ENCODE peak calls at places on chromosomes 4 and X, in seven cellular contexts. E, X, M, G, D, U and B are unnamed samples.

GRCh38 chrX:53716328-53717088 is 30.0 kb upstream of the HUWE1 start:
- DNase-seq in E (peak), X (peak), M (no peak), G (no peak), D (no peak), U (no peak), B (no peak)

GRCh38 chr4:151674804-151675290 is 86.0 kb downstream of the GATB start:
- DNase-seq in E (no peak), X (no peak), M (peak), G (peak), D (peak), U (peak), B (no peak)

GRCh38 chr4:136357556-136357955 is 1174.7 kb downstream of the PCDH18 start:
- DNase-seq in E (no peak), X (no peak), M (no peak), G (no peak), D (no peak), U (no peak), B (no peak)

GRCh38 chr4:169351860-169352259 is 81.1 kb upstream of the SH3RF1 start:
- DNase-seq in E (no peak), X (no peak), M (peak), G (no peak), D (no peak), U (no peak), B (no peak)

GRCh38 chr4:159420162-159421057 is 317.5 kb downstream of the RAPGEF2 start:
- DNase-seq in E (no peak), X (no peak), M (no peak), G (no peak), D (no peak), U (no peak), B (no peak)

GRCh38 chr4:21522296-21522695 is 426.3 kb downstream of the KCNIP4 start:
- DNase-seq in E (no peak), X (no peak), M (no peak), G (no peak), D (no peak), U (no peak), B (no peak)

GRCh38 chr4:83335691-83336090 is 1.0 kb upstream of the HPSE start:
- DNase-seq in E (no peak), X (no peak), M (no peak), G (no peak), D (no peak), U (no peak), B (no peak)

GRCh38 chr4:18840499-18840898 is 818.9 kb upstream of the LCORL start:
- DNase-seq in E (no peak), X (no peak), M (no peak), G (no peak), D (no peak), U (no peak), B (no peak)

GRCh38 chr4:137660211-137660610 is 127.9 kb upstream of the PCDH18 start:
- DNase-seq in E (no peak), X (no peak), M (no peak), G (no peak), D (no peak), U (no peak), B (no peak)

GRCh38 chr4:128782076-128782715 is 27.3 kb upstream of the JADE1 start:
- DNase-seq in E (no peak), X (peak), M (peak), G (no peak), D (no peak), U (no peak), B (no peak)

GRCh38 chr4:187354740-187355139 is 631.1 kb upstream of the FAT1 start:
- DNase-seq in E (no peak), X (no peak), M (no peak), G (no peak), D (no peak), U (no peak), B (no peak)

GRCh38 chr4:2354760-2355159 is 63.7 kb downstream of the ZFYVE28 start:
- DNase-seq in E (no peak), X (no peak), M (no peak), G (no peak), D (no peak), U (no peak), B (no peak)

GRCh38 chr4:13907255-13907751 is 279.8 kb upstream of the BOD1L1 start:
- DNase-seq in E (no peak), X (no peak), M (no peak), G (no peak), D (no peak), U (no peak), B (no peak)

GRCh38 chr4:161002386-161002785 is 1161.4 kb downstream of the FSTL5 start:
- DNase-seq in E (no peak), X (no peak), M (no peak), G (no peak), D (no peak), U (no peak), B (no peak)

GRCh38 chr4:144384428-144384827 is 243.9 kb upstream of the GYPA start:
- DNase-seq in E (no peak), X (no peak), M (no peak), G (no peak), D (no peak), U (no peak), B (no peak)

GRCh38 chr4:182562350-182562749 is 319.1 kb downstream of the TENM3 start:
- DNase-seq in E (no peak), X (no peak), M (no peak), G (no peak), D (no peak), U (no peak), B (no peak)

GRCh38 chrX:9538544-9539045 is 73.7 kb downstream of the TBL1X start:
- DNase-seq in E (no peak), X (no peak), M (peak), G (no peak), D (no peak), U (peak), B (no peak)

GRCh38 chrX:48938721-48939416 is 18.5 kb downstream of the OTUD5 start:
- DNase-seq in E (peak), X (no peak), M (no peak), G (no peak), D (no peak), U (no peak), B (no peak)